ENCODE peak calls at places on chromosomes 6 and 20, in five cellular contexts. P is CD8-positive, alpha-beta T cell; S is BE2C; W is WTC11; M is HFFc6. U is an unnamed sample.

GRCh38 chr6:129903082-129903481 is 42.0 kb upstream of the TMEM244 start:
- DNase-seq in P (no peak), S (no peak), W (no peak), M (no peak), U (no peak)

GRCh38 chr20:16942702-16943101 is 194.5 kb downstream of the OTOR start:
- DNase-seq in P (no peak), S (no peak), W (no peak), M (no peak), U (no peak)

GRCh38 chr6:129104131-129104530 is 221.2 kb downstream of the LAMA2 start:
- DNase-seq in P (no peak), S (no peak), W (no peak), M (peak), U (no peak)

GRCh38 chr6:163646133-163646532 is 231.6 kb downstream of the QKI start:
- DNase-seq in P (no peak), S (no peak), W (no peak), M (no peak), U (no peak)

GRCh38 chr6:28863607-28864320 is 60.0 kb downstream of the TRIM27 start:
- DNase-seq in P (peak), S (peak), W (peak), M (peak), U (peak)

GRCh38 chr6:91304506-91304905 is 717.6 kb upstream of the MAP3K7 start:
- DNase-seq in P (no peak), S (no peak), W (no peak), M (no peak), U (no peak)

GRCh38 chr6:2111162-2111677 is 134.2 kb downstream of the GMDS start:
- DNase-seq in P (no peak), S (no peak), W (no peak), M (no peak), U (no peak)

GRCh38 chr20:34250005-34250404 is 8.8 kb downstream of the ASIP start:
- DNase-seq in P (no peak), S (no peak), W (no peak), M (no peak), U (no peak)

GRCh38 chr6:150576651-150577226 is 22.9 kb upstream of the PLEKHG1 start:
- DNase-seq in P (no peak), S (no peak), W (no peak), M (no peak), U (no peak)

GRCh38 chr6:19333936-19334335 is 503.2 kb upstream of the ID4 start:
- DNase-seq in P (no peak), S (no peak), W (no peak), M (no peak), U (no peak)

GRCh38 chr6:148335582-148335981 is 7.1 kb upstream of the SASH1 start:
- DNase-seq in P (no peak), S (no peak), W (no peak), M (peak), U (no peak)

DNA sequence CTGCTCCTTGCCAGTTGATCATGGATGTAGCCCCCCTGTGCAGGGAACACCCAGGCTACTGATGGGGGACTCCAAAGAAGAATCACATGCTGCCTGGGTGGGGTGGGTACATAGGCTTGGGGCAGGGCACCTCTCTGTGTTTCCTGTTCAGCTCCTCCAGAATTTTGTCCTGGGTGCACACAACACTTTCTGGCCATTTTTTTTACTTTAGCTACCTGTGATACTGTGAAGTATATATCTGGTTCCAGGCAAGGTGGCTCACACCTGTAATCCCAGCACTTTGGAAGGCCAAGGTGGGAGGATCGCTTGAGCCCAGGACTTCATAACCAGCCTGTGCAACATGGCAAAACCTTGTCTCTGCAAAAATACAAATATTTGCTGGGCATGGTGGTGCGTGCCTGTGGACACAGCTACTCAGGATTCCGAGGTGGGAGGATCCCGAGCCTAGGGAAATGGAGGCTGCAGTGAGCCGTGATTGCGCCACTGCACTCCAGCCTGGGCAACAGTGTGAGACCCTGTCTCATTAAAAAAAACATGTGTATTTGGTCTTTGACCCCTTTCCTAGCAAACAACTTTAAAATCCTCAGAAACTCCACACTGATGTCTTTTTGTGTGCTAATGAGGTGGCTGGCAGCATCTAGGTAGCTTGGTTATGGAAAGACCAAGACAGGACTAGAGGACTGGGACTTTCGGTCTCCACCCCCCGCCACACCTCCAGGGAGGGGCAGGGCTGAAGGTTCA is 14.1 kb downstream of the SLC4A11 start:
- DNase-seq in P (no peak), S (no peak), W (no peak), M (no peak), U (no peak)
- TF ChIP-seq CTCF in P (no peak), S (no peak), W (no peak), M (no peak), U (no peak)

GRCh38 chr6:156686940-156687874 is 90.0 kb upstream of the ARID1B start:
- DNase-seq in P (peak), S (peak), W (peak), M (peak), U (peak)
- TF ChIP-seq CTCF in P (peak), S (no peak), W (no peak), M (peak), U (no peak)

GRCh38 chr6:96016781-96017180 is 1.0 kb downstream of the FUT9 start:
- DNase-seq in P (no peak), S (no peak), W (no peak), M (no peak), U (no peak)

GRCh38 chr6:96022225-96022624 is 6.5 kb downstream of the FUT9 start:
- DNase-seq in P (no peak), S (no peak), W (no peak), M (no peak), U (no peak)
- TF ChIP-seq CTCF in P (no peak), S (peak), W (no peak), M (no peak), U (no peak)

GRCh38 chr20:43243672-43244269 is 54.1 kb upstream of the PTPRT start:
- DNase-seq in P (no peak), S (peak), W (peak), M (no peak), U (no peak)
- TF ChIP-seq CTCF in P (no peak), S (peak), W (peak), M (peak), U (no peak)